ENCODE peak calls at places on chromosomes 11 and 22, in four cellular contexts. L is fibroblast of pulmonary artery, Q is lower leg skin, M is osteoblast. B is an unnamed sample.

GRCh38 chr11:105357146-105357545 is 217.6 kb upstream of the CARD18 start:
- DNase-seq in Q (no peak), L (no peak), M (no peak), B (no peak)

GRCh38 chr11:68683952-68684384 is 376 bp upstream of the GAL start:
- DNase-seq in M (peak), L (no peak), Q (no peak), B (no peak)

GRCh38 chr11:12989428-12990242 is 19.5 kb upstream of the RASSF10 start:
- DNase-seq in M (no peak), Q (no peak), L (no peak), B (no peak)

GRCh38 chr11:61575886-61576516 is 4.9 kb downstream of the SYT7 start:
- DNase-seq in M (no peak), L (no peak), Q (no peak), B (no peak)

GRCh38 chr11:30196400-30197206 is 34.2 kb upstream of the FSHB start:
- DNase-seq in M (no peak), Q (no peak), L (peak), B (peak)

GRCh38 chr11:71249301-71249700 is 3.1 kb downstream of the SHANK2 start:
- DNase-seq in Q (peak), M (peak), L (no peak), B (no peak)

GRCh38 chr22:49792107-49792506 is 35.6 kb downstream of the BRD1 start:
- DNase-seq in M (no peak), Q (no peak), L (no peak), B (no peak)

GRCh38 chr11:67452141-67452952 is at the start of gene GPR152:
- DNase-seq in Q (no peak), L (no peak), M (peak), B (no peak)

GRCh38 chr11:7079545-7080135 is 9.2 kb upstream of the RBMXL2 start:
- DNase-seq in M (no peak), L (no peak), Q (no peak), B (no peak)

GRCh38 chr11:3956748-3957147 is 101.3 kb downstream of the STIM1 start:
- DNase-seq in M (no peak), L (no peak), Q (no peak), B (no peak)

GRCh38 chr11:70191495-70192140 is 11.5 kb upstream of the FADD start:
- DNase-seq in L (peak), M (peak), Q (no peak), B (peak)

GRCh38 chr11:101617735-101618332 is 34.0 kb upstream of the TRPC6 start:
- DNase-seq in Q (no peak), M (no peak), L (no peak), B (no peak)

GRCh38 chr11:695606-696381 is at the start of gene TMEM80:
- DNase-seq in L (peak), M (peak), Q (peak), B (peak)

GRCh38 chr11:84290647-84291046 is 1004.5 kb upstream of the CCDC90B start:
- DNase-seq in Q (no peak), M (no peak), L (peak), B (no peak)

GRCh38 chr11:87137711-87138110 is 100.0 kb downstream of the TMEM135 start:
- DNase-seq in Q (no peak), M (peak), L (peak), B (peak)

GRCh38 chr22:29050457-29050856 is 11.2 kb downstream of the C22orf31 start:
- DNase-seq in M (peak), L (no peak), Q (no peak), B (no peak)

GRCh38 chr11:103441021-103441420 is 331.8 kb downstream of the DYNC2H1 start:
- DNase-seq in Q (no peak), M (no peak), L (no peak), B (no peak)

GRCh38 chr11:45983471-45983845 is 61.0 kb downstream of the LARGE2 start:
- DNase-seq in M (no peak), L (no peak), Q (no peak), B (no peak)

GRCh38 chr11:114787126-114787525 is 108.8 kb downstream of the NXPE2 start:
- DNase-seq in Q (no peak), L (no peak), M (no peak), B (no peak)

GRCh38 chr11:72604256-72604655 is 70.0 kb downstream of the PDE2A start:
- DNase-seq in M (no peak), Q (no peak), L (no peak), B (no peak)

GRCh38 chr22:43377486-43377995 is 34.3 kb upstream of the MPPED1 start:
- DNase-seq in M (no peak), Q (no peak), L (peak), B (no peak)

GRCh38 chr11:1291295-1292017 is 18.0 kb downstream of the TOLLIP start:
- DNase-seq in L (no peak), M (no peak), Q (peak), B (no peak)

GRCh38 chr22:28143961-28144745 is 225.1 kb upstream of the PITPNB start:
- DNase-seq in M (no peak), Q (no peak), L (no peak), B (no peak)

GRCh38 chr11:61743486-61744095 is 8.8 kb upstream of the MYRF start:
- DNase-seq in M (no peak), Q (no peak), L (no peak), B (no peak)

GRCh38 chr11:130737866-130738431 is 178.3 kb downstream of the SNX19 start:
- DNase-seq in L (peak), M (no peak), Q (no peak), B (peak)

GRCh38 chr11:118900535-118901384 is 17.1 kb downstream of the CXCR5 start:
- DNase-seq in Q (no peak), L (no peak), M (peak), B (no peak)

GRCh38 chr11:8192016-8192895 is 23.4 kb upstream of the RIC3 start:
- DNase-seq in L (peak), Q (no peak), M (peak), B (peak)

GRCh38 chr11:90113541-90113940 is 20.9 kb upstream of the NAALAD2 start:
- DNase-seq in L (peak), Q (no peak), M (no peak), B (peak)

GRCh38 chr11:225734-226453 is 10.2 kb downstream of the SIRT3 start:
- DNase-seq in M (peak), L (peak), Q (peak), B (no peak)

DNA sequence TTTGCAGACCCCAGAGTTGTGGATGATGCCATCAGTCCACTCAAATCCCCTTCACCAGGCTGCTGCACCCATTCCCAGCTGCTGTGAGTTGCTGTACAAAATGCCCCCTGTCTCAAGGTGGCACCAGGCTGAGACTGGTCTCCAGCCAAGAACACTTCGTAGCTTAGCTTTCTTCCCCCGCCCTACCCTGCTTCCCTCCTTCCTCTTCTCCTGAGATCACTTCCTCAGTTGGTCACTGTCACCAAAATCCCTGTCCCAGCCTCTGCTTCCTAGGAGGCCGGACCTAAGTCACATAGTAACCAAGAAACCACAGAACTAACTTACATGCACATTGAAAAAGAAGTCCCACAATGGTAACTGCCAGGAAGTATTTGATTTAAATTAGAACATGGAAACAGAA is 18.4 kb upstream of the ARRB1 start:
- DNase-seq in Q (no peak), L (no peak), M (no peak), B (no peak)
- TF ChIP-seq CTCF in Q (no peak), L (no peak), M (no peak), B (no peak)

GRCh38 chr22:44561139-44561840 is 63.3 kb upstream of the RTL6 start:
- DNase-seq in Q (peak), L (no peak), M (no peak), B (no peak)
- H3K4me3 ChIP-seq in Q (no peak), L (no peak), M (no peak), B (no peak)

GRCh38 chr22:46876357-46876934 is 114.0 kb downstream of the TBC1D22A start:
- DNase-seq in Q (peak), M (no peak), L (peak), B (no peak)
- TF ChIP-seq CTCF in Q (no peak), M (no peak), L (no peak), B (no peak)

DNA sequence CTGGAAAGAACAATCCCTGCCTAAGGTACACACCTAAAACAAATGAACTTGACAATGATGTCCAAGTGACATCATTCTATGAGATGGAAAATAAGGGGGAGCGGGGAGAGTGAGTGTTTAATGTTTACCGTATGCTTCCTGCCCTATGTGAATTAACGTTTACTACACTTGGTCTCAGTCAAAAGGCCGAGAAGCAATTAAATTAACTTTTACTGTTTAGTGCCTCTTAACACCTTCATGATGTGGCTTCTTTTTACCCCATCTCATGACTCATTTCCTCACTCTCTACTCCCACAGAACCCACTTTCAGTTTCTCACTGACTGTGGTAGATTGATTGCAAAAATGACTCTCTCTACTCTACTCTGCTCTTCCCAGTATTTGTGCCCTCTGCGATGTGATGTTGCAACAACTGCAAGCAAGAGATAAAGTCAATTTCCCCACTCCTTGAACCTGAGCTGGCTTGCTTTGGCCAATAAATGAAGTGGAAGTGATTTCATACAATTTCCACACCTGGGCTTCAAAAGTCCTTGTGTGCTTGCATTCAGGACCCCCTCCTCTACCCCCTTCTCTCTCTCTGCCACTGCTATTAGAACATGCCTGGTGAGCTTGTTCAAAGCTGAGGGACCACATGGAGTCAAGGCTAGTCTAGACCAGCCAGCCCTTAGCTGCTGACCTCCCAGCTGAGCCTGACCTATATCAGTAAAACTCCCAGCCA is 11.6 kb upstream of the ALKBH3 start:
- DNase-seq in M (peak), L (peak), Q (no peak), B (peak)
- H3K4me3 ChIP-seq in M (peak), L (no peak), Q (no peak), B (peak)

GRCh38 chr22:39529487-39529851 is 3.1 kb downstream of the RPS19BP1 start:
- DNase-seq in M (peak), L (no peak), Q (no peak), B (no peak)

GRCh38 chr22:39528681-39529486 is 3.7 kb downstream of the RPS19BP1 start:
- DNase-seq in M (peak), L (peak), Q (peak), B (peak)

GRCh38 chr22:39530136-39530535 is 2.4 kb downstream of the RPS19BP1 start:
- DNase-seq in L (no peak), M (peak), Q (no peak), B (no peak)

GRCh38 chr22:39532215-39533071 is at the start of gene RPS19BP1:
- DNase-seq in Q (peak), L (peak), M (peak), B (peak)

DNA sequence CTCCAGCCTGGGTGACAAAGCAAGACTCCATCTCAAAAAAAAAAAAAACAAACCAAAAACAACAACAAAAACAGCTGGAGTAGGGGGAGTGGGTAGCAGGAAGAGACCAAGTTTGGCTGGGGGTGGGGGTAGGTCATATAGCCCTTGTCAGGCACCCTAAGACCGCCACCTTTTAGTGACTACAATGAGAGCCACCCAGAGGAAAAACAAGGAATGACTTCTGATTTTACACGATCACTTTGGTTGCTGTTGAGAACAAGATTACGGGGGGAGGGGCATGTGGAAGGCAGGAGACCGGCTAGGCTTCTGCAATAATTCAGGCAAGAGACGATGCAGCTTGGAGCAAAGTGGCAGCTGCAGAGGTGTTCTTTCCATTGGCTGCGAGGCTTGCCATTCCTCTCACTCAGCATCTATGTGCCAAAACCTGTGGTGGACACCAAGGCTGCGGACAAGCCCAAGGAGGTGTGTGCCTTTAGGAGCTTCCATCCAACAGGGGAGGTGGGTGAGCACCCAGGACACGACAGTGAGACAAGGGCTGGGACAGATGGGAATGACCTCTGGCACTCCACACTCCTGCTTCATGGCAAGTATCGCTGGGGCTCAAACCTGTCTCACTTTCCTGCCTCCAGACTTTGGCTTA is 1.7 kb downstream of the RPS19BP1 start:
- DNase-seq in L (peak), M (peak), Q (no peak), B (peak)
- TF ChIP-seq CTCF in L (peak), M (peak), Q (no peak), B (peak)

GRCh38 chr22:24457894-24458293 is 30.5 kb downstream of the ADORA2A start:
- DNase-seq in Q (no peak), M (no peak), L (no peak), B (no peak)
- H3K4me3 ChIP-seq in Q (no peak), M (no peak), L (no peak), B (no peak)